ENCODE peak calls at places on chromosomes 11 and 22, in nine cellular contexts. T, N, L, Y, J, O, G, I and Z are unnamed samples.

GRCh38 chr11:24093410-24093809 is 403.4 kb upstream of the LUZP2 start:
- DNase-seq in Y (no peak), L (peak; percentile 0), N (no peak), G (no peak), J (no peak), O (no peak), T (no peak), I (no peak), Z (no peak)

GRCh38 chr11:69425895-69426544 is 55.4 kb upstream of the LINC01488 start:
- DNase-seq in Y (no peak), O (no peak), J (no peak), I (no peak), N (no peak), G (no peak), L (no peak), T (no peak), Z (no peak)

GRCh38 chr11:19102521-19102900 is 14.5 kb upstream of the ZDHHC13 start:
- DNase-seq in O (no peak), Y (no peak), N (no peak), L (no peak), T (no peak), J (no peak), I (no peak), G (peak; percentile 42), Z (peak; percentile 27)

GRCh38 chr11:92859290-92859689 is 110.2 kb upstream of the MTNR1B start:
- DNase-seq in Y (no peak), L (peak; percentile 24), J (peak; percentile 37), O (no peak), N (no peak), T (no peak), I (no peak), G (no peak), Z (no peak)

GRCh38 chr11:995752-996420 is 40.6 kb downstream of the MUC6 start:
- DNase-seq in Y (no peak), J (peak; percentile 9), I (no peak), T (no peak), G (no peak), L (peak; percentile 22), O (no peak), N (no peak), Z (no peak)

GRCh38 chr11:47551086-47551485 is 1.8 kb downstream of the CELF1 start:
- DNase-seq in T (no peak), L (peak; percentile 47), N (no peak), Y (no peak), O (peak; percentile 71), G (no peak), I (no peak), J (peak; percentile 46), Z (peak; percentile 36)

GRCh38 chr22:36325163-36326031 is 62.4 kb downstream of the MYH9 start:
- DNase-seq in N (no peak), J (peak; percentile 97), I (peak; percentile 82), G (no peak), T (peak; percentile 60), Y (peak; percentile 53), L (peak; percentile 93), O (no peak), Z (peak; percentile 44)

GRCh38 chr11:78540276-78540675 is 34.4 kb downstream of the NARS2 start:
- DNase-seq in I (no peak), N (no peak), Y (no peak), G (no peak), J (no peak), T (no peak), L (no peak), O (no peak), Z (no peak)

GRCh38 chr22:44814266-44815098 is 62.1 kb downstream of the ARHGAP8 start:
- DNase-seq in O (no peak), Y (no peak), T (no peak), L (no peak), I (no peak), G (no peak), J (no peak), N (no peak), Z (no peak)

GRCh38 chr11:62024975-62025374 is 57.5 kb upstream of the FTH1 start:
- DNase-seq in I (no peak), L (no peak), J (no peak), N (no peak), O (no peak), T (no peak), G (no peak), Y (no peak), Z (no peak)

GRCh38 chr22:37563153-37564081 is 3.1 kb downstream of the CDC42EP1 start:
- DNase-seq in O (no peak), L (peak; percentile 97), I (peak; percentile 87), G (peak; percentile 79), N (peak; percentile 95), J (peak; percentile 91), T (no peak), Y (peak; percentile 83), Z (peak; percentile 90)

GRCh38 chr11:118918128-118918685 is 7.5 kb downstream of the BCL9L start:
- DNase-seq in O (no peak), J (peak; percentile 97), I (peak; percentile 88), Y (peak; percentile 88), L (peak; percentile 97), N (peak; percentile 75), G (peak; percentile 99), T (peak; percentile 77), Z (peak; percentile 89)

GRCh38 chr22:35070451-35071093 is 4.6 kb downstream of the ISX start:
- DNase-seq in G (no peak), L (no peak), Y (no peak), N (no peak), O (no peak), I (no peak), T (no peak), J (no peak), Z (no peak)

GRCh38 chr11:103596323-103596722 is 440.1 kb upstream of the DDI1 start:
- DNase-seq in L (no peak), G (no peak), O (no peak), T (no peak), Y (no peak), I (no peak), J (no peak), N (no peak), Z (no peak)

GRCh38 chr11:115459563-115459962 is 44.7 kb downstream of the CADM1 start:
- DNase-seq in Y (no peak), L (no peak), N (no peak), I (no peak), T (no peak), O (no peak), G (no peak), J (peak; percentile 3), Z (no peak)

GRCh38 chr11:1103401-1104360 is 29.0 kb downstream of the MUC2 start:
- DNase-seq in N (no peak), O (no peak), I (no peak), G (no peak), Y (no peak), J (no peak), L (no peak), T (no peak), Z (no peak)

GRCh38 chr11:70126494-70126893 is 48.4 kb downstream of the ANO1 start:
- DNase-seq in G (no peak), J (no peak), O (no peak), N (no peak), Y (no peak), T (no peak), I (no peak), L (no peak), Z (no peak)

GRCh38 chr22:30265131-30265720 is 1.4 kb downstream of the OSM start:
- DNase-seq in G (no peak), O (no peak), J (no peak), N (no peak), I (no peak), Y (no peak), T (no peak), L (no peak), Z (no peak)
- H3K4me3 ChIP-seq in G (no peak overlapping the region), O (peak overlapping the region; percentile 75), J (no peak overlapping the region), N (no peak overlapping the region), I (no peak overlapping the region), Y (no peak overlapping the region), T (no peak overlapping the region), L (no peak overlapping the region), Z (no peak overlapping the region)

DNA sequence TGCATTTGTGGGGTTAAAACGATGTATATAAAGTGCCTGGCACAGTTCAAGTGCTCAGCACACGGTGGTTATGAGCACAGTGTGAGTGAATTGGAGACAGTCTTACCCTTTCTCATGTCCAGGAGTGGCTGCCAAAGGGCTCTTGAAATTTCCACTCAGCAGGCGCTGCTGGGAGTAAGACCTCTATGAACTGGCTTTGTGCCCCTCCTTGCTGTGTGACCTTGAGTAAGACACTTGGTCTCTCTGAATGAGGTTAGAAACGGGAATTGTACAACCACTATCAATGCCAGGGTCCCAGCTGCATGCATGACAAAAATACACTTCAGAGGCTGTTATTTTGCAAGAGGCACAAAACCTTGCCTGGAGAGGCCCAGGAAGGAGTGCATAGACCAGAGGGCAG is 86.6 kb downstream of the TSPAN18 start:
- DNase-seq in N (peak; percentile 83), L (no peak), J (no peak), Y (no peak), I (no peak), T (peak; percentile 59), G (no peak), O (no peak), Z (no peak)
- H3K4me1 ChIP-seq in N (peaks cover 26% of the 10 kb centered on the region), L (peaks cover 4% of the 10 kb centered on the region), J (no peaks in the 10 kb centered on the region), Y (no peaks in the 10 kb centered on the region), I (peaks cover 12% of the 10 kb centered on the region), T (peaks cover 70% of the 10 kb centered on the region), G (no peaks in the 10 kb centered on the region), O (no peaks in the 10 kb centered on the region), Z (peaks cover 5% of the 10 kb centered on the region)

GRCh38 chr11:13940611-13941256 is 21.8 kb upstream of the SPON1 start:
- DNase-seq in T (no peak), N (no peak), Y (no peak), J (no peak), O (no peak), I (no peak), L (no peak), G (no peak), Z (no peak)
- H3K4me3 ChIP-seq in T (no peak overlapping the region), N (no peak overlapping the region), Y (no peak overlapping the region), J (no peak overlapping the region), O (no peak overlapping the region), I (no peak overlapping the region), L (no peak overlapping the region), G (no peak overlapping the region), Z (no peak overlapping the region)

GRCh38 chr22:46596032-46596441 is 24.1 kb upstream of the GRAMD4 start:
- DNase-seq in N (peak; percentile 94), Y (peak; percentile 85), G (no peak), I (peak; percentile 61), T (peak; percentile 74), J (no peak), L (no peak), O (no peak), Z (peak; percentile 2)
- H3K4me1 ChIP-seq in N (no peaks in the 10 kb centered on the region), Y (peaks cover 25% of the 10 kb centered on the region), G (peaks cover 17% of the 10 kb centered on the region), I (peaks cover 35% of the 10 kb centered on the region), T (peaks cover 63% of the 10 kb centered on the region), J (peaks cover 3% of the 10 kb centered on the region), L (peaks cover 27% of the 10 kb centered on the region), O (peaks cover 39% of the 10 kb centered on the region), Z (peaks cover 3% of the 10 kb centered on the region)

DNA sequence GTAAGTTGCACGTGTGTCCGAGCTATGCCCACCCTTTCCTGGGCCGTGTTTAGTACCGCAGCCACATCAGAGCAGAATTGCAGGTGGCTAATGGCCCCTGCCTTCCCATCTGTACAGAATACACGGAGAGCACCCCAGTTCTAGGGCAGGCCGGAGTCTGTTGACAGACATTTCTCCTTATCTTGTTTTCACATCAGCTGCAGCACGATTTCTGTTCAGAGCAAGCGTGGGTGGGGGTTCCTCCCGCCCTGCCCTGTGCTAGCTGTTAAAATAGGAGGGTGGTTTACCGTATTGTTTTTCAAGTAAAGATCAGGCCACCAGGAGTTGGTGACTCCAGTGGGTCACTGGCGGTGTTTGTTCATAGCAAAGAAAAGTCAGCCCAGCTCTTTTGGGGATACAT is 41.1 kb downstream of the UBASH3B start:
- DNase-seq in L (no peak), N (no peak), J (no peak), Y (no peak), T (no peak), O (peak; percentile 96), G (no peak), I (no peak), Z (no peak)
- H3K4me3 ChIP-seq in L (no peak overlapping the region), N (no peak overlapping the region), J (no peak overlapping the region), Y (no peak overlapping the region), T (no peak overlapping the region), O (peak overlapping the region; percentile 56), G (no peak overlapping the region), I (no peak overlapping the region), Z (no peak overlapping the region)